ENCODE peak calls at places on chromosomes 12 and 14, in four cellular contexts. L is stomach, X is uterus, F is right lobe of liver. G is an unnamed sample.

GRCh38 chr14:96559571-96559970 is 57.4 kb downstream of the PAPOLA start:
- DNase-seq in F (no peak), X (no peak), L (no peak), G (no peak)

GRCh38 chr14:102930138-102930752 is 7.8 kb downstream of the AMN start:
- DNase-seq in X (no peak), F (no peak), L (no peak), G (peak)

GRCh38 chr12:56933826-56934625 is at the start of gene SDR9C7:
- DNase-seq in X (no peak), F (no peak), L (no peak), G (peak)

GRCh38 chr14:73269729-73270651 is 32.7 kb downstream of the PAPLN start:
- DNase-seq in X (peak), F (no peak), L (peak), G (peak)

GRCh38 chr14:104445832-104446381 is 133.7 kb upstream of the C14orf180 start:
- DNase-seq in F (peak), L (peak), X (no peak), G (no peak)

GRCh38 chr12:990649-991349 is at the start of gene ERC1:
- DNase-seq in L (peak), X (peak), F (peak), G (peak)

GRCh38 chr12:66915312-66915904 is 236.5 kb upstream of the GRIP1 start:
- DNase-seq in L (no peak), X (no peak), F (no peak), G (no peak)

GRCh38 chr14:33377596-33378390 is 439.1 kb downstream of the NPAS3 start:
- DNase-seq in F (no peak), X (no peak), L (no peak), G (no peak)

GRCh38 chr14:96122496-96122895 is 82.1 kb upstream of the BDKRB2 start:
- DNase-seq in X (no peak), F (no peak), L (no peak), G (no peak)

GRCh38 chr12:75623631-75624118 is 112.3 kb upstream of the KRR1 start:
- DNase-seq in F (no peak), L (no peak), X (no peak), G (no peak)

GRCh38 chr14:89144066-89144465 is 273.0 kb downstream of the FOXN3 start:
- DNase-seq in L (no peak), F (no peak), X (no peak), G (no peak)

GRCh38 chr12:124025661-124026060 is 52.6 kb downstream of the ZNF664 start:
- DNase-seq in L (no peak), F (no peak), X (no peak), G (no peak)

GRCh38 chr12:124976999-124977398 is 11.9 kb downstream of the DHX37 start:
- DNase-seq in F (no peak), L (no peak), X (no peak), G (no peak)

GRCh38 chr14:29548948-29549370 is 378.7 kb downstream of the PRKD1 start:
- DNase-seq in L (no peak), F (no peak), X (no peak), G (no peak)

GRCh38 chr14:51395361-51395849 is 155.4 kb downstream of the TMX1 start:
- DNase-seq in L (no peak), X (peak), F (no peak), G (peak)

GRCh38 chr12:123696641-123697040 is 15.5 kb upstream of the ATP6V0A2 start:
- DNase-seq in L (no peak), F (no peak), X (no peak), G (no peak)

DNA sequence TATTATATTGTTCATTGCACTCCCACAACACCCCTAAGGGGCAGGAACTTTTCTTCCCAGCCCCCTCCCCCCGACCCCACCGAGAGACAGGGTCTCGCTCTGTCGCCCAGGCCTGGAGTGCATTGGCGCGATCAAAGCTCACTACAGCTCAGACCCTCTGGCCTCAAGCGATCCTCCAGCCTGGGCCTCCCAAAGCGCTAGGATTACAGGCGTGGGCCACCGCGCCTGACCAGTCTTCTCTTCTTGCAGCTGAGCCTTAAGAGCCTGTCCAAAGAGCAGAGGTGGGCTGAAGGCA is 310 bp upstream of the UNG start:
- DNase-seq in X (no peak), L (no peak), F (no peak), G (no peak)
- H3K4me3 ChIP-seq in X (no peak), L (peak), F (no peak), G (no peak)

DNA sequence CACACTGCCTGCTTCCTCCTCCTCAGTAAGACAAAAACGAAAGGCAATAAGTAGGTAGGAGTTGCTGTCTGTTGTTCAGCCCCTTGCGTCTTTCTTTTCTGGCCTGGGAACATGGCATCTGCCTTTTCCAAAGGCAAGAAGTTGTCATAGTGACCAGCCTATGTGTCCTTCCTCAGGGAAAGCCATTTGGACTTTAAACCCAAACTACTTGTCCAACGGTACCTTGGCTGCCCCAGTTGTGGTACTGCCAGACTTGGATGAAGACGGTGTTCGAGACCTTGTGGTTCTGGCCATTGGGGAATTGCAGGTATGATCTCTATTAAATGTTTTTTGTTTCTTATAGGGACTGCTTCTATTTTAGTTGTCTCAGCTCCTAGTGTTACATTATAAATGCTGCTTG is 18.5 kb downstream of the FAM234B start:
- DNase-seq in L (no peak), X (no peak), F (no peak), G (no peak)
- H3K27ac ChIP-seq in L (no peak), X (no peak), F (no peak), G (no peak)

GRCh38 chr14:87829543-87829942 is 163.4 kb downstream of the GALC start:
- DNase-seq in X (no peak), L (no peak), F (no peak), G (no peak)

GRCh38 chr14:87837306-87837705 is 155.7 kb downstream of the GALC start:
- DNase-seq in X (no peak), L (no peak), F (no peak), G (no peak)

GRCh38 chr14:87834594-87834993 is 158.4 kb downstream of the GALC start:
- DNase-seq in F (no peak), X (no peak), L (no peak), G (peak)

GRCh38 chr14:87830443-87831096 is 162.4 kb downstream of the GALC start:
- DNase-seq in L (no peak), X (no peak), F (no peak), G (no peak)

GRCh38 chr14:87833026-87833425 is 160.0 kb downstream of the GALC start:
- DNase-seq in F (no peak), X (no peak), L (no peak), G (no peak)
- H3K4me3 ChIP-seq in F (no peak), X (no peak), L (no peak), G (no peak)

GRCh38 chr12:96237465-96238077 is 43.4 kb downstream of the ELK3 start:
- DNase-seq in L (peak), F (no peak), X (peak), G (no peak)

GRCh38 chr12:96235497-96235826 is 41.3 kb downstream of the ELK3 start:
- DNase-seq in X (no peak), L (no peak), F (no peak), G (no peak)

GRCh38 chr12:96236221-96236822 is 42.1 kb downstream of the ELK3 start:
- DNase-seq in L (no peak), X (peak), F (no peak), G (peak)

GRCh38 chr12:96238336-96239031 is 44.3 kb downstream of the ELK3 start:
- DNase-seq in L (no peak), F (no peak), X (no peak), G (no peak)

DNA sequence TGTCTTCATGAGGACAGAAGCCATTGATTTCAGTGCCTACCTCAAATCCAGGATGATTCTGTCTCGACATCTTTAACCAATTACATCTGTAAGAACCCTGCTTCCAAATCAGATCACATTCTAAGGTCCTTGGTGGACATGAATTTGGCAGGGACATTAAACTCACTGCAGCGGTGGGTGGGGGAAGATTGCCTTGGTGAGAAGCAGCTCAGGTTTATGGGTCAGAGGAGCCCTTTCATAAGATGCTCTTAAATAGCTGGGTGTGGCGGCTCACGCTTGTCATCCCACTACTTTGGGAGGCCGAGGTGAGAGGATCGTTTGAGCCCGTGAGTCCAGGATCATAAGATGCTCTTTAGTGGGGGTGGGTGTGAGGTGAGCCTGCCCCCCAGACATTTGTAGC is 42.9 kb downstream of the ELK3 start:
- DNase-seq in L (no peak), F (no peak), X (no peak), G (no peak)
- H3K27ac ChIP-seq in L (peak), F (no peak), X (peak), G (peak)

GRCh38 chr12:30753233-30753632 is 1.5 kb downstream of the CAPRIN2 start:
- DNase-seq in F (no peak), X (no peak), L (no peak), G (no peak)

GRCh38 chr12:30755395-30755762 is 628 bp upstream of the CAPRIN2 start:
- DNase-seq in X (no peak), L (no peak), F (no peak), G (no peak)

GRCh38 chr12:30754750-30755394 is at the start of gene CAPRIN2:
- DNase-seq in F (peak), L (peak), X (peak), G (peak)

GRCh38 chr12:30754383-30754749 is 385 bp downstream of the CAPRIN2 start:
- DNase-seq in F (no peak), L (no peak), X (no peak), G (no peak)

DNA sequence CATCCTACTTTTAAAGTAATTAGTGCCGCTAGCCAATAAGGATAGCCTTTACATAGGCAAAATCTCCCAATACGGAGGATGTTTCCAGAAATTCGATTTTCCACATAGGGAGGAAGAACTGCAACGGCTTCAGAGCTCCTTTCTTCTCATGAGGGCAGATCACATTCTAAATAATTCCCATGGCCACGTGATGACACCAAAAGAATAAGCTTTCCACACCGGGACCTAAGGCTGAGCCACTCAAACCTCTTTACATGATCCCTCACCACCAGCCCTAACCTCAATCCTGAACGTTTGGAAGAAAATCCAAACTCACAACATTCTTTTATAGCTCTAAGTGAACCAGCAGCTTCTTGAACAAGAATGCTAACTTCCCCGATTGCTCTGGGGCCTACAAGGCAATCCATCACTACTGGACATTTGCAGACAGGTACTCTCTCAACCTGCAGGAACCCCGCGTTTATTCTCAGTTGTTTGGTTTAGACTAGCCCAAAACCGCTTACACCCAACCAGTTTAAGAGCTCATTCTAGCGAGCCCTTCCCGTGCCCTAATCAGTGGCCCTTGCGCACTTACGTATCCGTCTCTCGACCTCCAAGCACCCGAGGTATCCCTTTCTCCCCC is 879 bp downstream of the CAPRIN2 start:
- DNase-seq in X (no peak), L (no peak), F (no peak), G (no peak)
- H3K4me3 ChIP-seq in X (peak), L (peak), F (peak), G (peak)

GRCh38 chr12:13206560-13206897 is 10.0 kb downstream of the EMP1 start:
- DNase-seq in L (no peak), F (no peak), X (no peak), G (no peak)

GRCh38 chr12:13203028-13203922 is 6.7 kb downstream of the EMP1 start:
- DNase-seq in F (no peak), X (peak), L (no peak), G (no peak)

GRCh38 chr12:13200841-13201240 is 4.3 kb downstream of the EMP1 start:
- DNase-seq in L (no peak), F (no peak), X (no peak), G (no peak)

GRCh38 chr12:13205809-13206559 is 9.5 kb downstream of the EMP1 start:
- DNase-seq in X (no peak), F (no peak), L (no peak), G (no peak)

DNA sequence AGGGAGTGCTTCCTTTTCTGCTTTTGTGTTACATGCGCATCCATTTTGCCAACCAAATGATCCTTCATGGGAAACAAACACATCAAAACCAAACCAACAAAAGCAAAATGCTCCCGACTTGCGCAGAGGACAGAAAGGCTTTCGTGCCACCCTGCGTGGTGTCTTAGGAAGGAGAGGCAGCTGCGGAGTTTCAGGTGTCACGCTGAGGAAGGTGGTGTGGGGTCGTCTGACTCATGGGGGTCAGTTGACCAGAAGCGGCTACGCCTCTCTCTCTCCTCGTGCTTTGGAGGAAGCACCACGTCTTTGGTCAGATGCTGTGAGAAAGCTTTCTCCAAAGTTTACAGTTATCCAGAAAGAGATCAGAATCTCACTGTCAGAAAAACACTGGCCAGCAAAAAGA is 7.9 kb downstream of the EMP1 start:
- DNase-seq in L (no peak), X (no peak), F (no peak), G (no peak)
- H3K27ac ChIP-seq in L (peak), X (peak), F (no peak), G (peak)

G was measured in thyroid gland.